ENCODE peak calls at places on chromosomes 6 and 20, in six cellular contexts. Q is brain microvascular endothelial cell; L is CD8-positive, alpha-beta memory T cell; N is ovary; O is DND-41; P is pancreas. A is an unnamed sample.
A peak's percentile ranks its signal among the peaks of the same experiment; 100 is the strongest.

GRCh38 chr20:8116067-8116811 is 15.8 kb upstream of the PLCB1 start:
- DNase-seq in N (no peak), O (no peak), Q (no peak), L (no peak), P (no peak), A (no peak)

GRCh38 chr20:8837396-8837795 is 231.5 kb upstream of the PLCB4 start:
- DNase-seq in Q (peak; percentile 44), N (no peak), L (no peak), O (no peak), P (no peak), A (no peak)

GRCh38 chr6:109623288-109623687 is 67.7 kb downstream of the AK9 start:
- DNase-seq in N (no peak), P (no peak), O (no peak), Q (no peak), L (no peak), A (no peak)

GRCh38 chr6:16136086-16136485 is 7.2 kb downstream of the MYLIP start:
- DNase-seq in L (peak; percentile 61), Q (no peak), P (no peak), O (peak; percentile 16), N (no peak), A (no peak)

GRCh38 chr20:34201531-34201930 is 39.7 kb upstream of the ASIP start:
- DNase-seq in L (no peak), N (no peak), P (no peak), Q (no peak), O (no peak), A (no peak)

GRCh38 chr20:8151371-8151770 is 19.3 kb downstream of the PLCB1 start:
- DNase-seq in P (no peak), Q (no peak), L (no peak), N (no peak), O (no peak), A (no peak)

GRCh38 chr20:43752561-43753301 is 25.9 kb upstream of the GTSF1L start:
- DNase-seq in O (no peak), P (no peak), L (no peak), Q (peak; percentile 89), N (no peak), A (no peak)

GRCh38 chr6:101146389-101146788 is 247.1 kb upstream of the GRIK2 start:
- DNase-seq in P (no peak), N (no peak), O (no peak), Q (peak; percentile 88), L (no peak), A (no peak)

GRCh38 chr6:25026723-25027122 is 91.0 kb upstream of the RIPOR2 start:
- DNase-seq in Q (no peak), L (no peak), O (no peak), N (no peak), P (no peak), A (no peak)

GRCh38 chr6:49969588-49969987 is at the start of gene DEFB113:
- DNase-seq in L (no peak), P (no peak), Q (no peak), O (no peak), N (no peak), A (no peak)

GRCh38 chr20:31630187-31630790 is 7.4 kb upstream of the COX4I2 start:
- DNase-seq in O (no peak), P (peak; percentile 57), Q (no peak), N (no peak), L (no peak), A (no peak)

GRCh38 chr20:62088258-62089127 is 22.8 kb upstream of the TAF4 start:
- DNase-seq in N (no peak), P (peak; percentile 46), O (no peak), Q (peak; percentile 93), L (no peak), A (no peak)

GRCh38 chr6:150140236-150140969 is 2.4 kb upstream of the PPP1R14C start:
- DNase-seq in Q (no peak), P (no peak), L (no peak), O (no peak), N (no peak), A (no peak)

GRCh38 chr6:30322527-30323501 is 3.9 kb upstream of the TRIM39 start:
- DNase-seq in Q (peak; percentile 22), O (no peak), P (no peak), N (no peak), L (no peak), A (no peak)

GRCh38 chr20:51084598-51084997 is 61.7 kb upstream of the KCNG1 start:
- DNase-seq in N (no peak), Q (no peak), L (no peak), O (no peak), P (no peak), A (no peak)

GRCh38 chr6:124298682-124299081 is 495.0 kb downstream of the NKAIN2 start:
- DNase-seq in Q (no peak), N (no peak), O (no peak), P (no peak), L (no peak), A (no peak)

DNA sequence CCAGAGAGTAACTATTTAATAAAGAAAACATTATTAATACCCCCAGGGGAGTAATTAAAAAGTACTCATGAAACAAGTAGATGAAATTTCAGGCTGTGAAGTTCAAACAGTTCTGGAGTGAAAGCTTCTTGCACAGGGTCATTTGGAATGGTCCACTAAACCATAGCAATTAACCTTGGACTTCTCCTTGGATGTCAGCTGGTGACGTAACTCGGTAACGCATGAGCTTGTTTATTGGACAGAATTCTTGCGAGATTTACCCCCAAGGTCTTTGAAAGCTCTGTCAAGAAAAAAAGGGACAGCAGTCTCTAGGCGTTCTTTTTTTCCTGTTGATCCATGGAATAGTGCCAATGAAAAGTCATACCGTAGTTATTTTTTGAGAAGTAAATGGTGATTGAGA is 2.2 kb downstream of the CD83 start:
- DNase-seq in N (peak; percentile 59), L (no peak), P (no peak), Q (no peak), O (no peak), A (no peak)
- H3K27ac ChIP-seq in N (no peak overlapping the region), L (no peak overlapping the region), P (no peak overlapping the region), Q (no peak overlapping the region), O (no peak overlapping the region), A (no peak overlapping the region)

GRCh38 chr6:169619650-169620049 is 82.2 kb downstream of the WDR27 start:
- DNase-seq in N (no peak), O (no peak), Q (peak; percentile 10), P (no peak), L (no peak), A (no peak)
- H3K27ac ChIP-seq in N (no peak overlapping the region), O (no peak overlapping the region), Q (peak overlapping the region; percentile 48), P (no peak overlapping the region), L (no peak overlapping the region), A (no peak overlapping the region)

DNA sequence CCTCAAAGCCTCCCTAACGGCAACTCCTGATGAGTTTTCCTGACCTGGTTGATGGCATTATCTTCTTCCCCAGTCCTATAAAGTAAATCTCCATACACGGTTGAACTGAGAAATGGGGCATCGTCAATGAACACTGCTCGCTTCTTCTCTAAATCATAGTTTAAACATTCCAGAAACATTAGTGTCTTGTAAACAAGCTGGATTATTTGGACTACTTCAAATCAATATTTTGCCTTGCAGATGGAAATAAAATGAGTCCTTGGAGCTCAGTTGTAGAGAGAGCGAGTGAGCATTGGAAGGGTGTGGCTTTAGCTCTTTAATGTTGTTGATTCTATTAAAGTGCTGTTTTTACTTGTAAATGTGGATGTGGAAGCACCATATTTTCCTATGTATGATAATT is 18.3 kb downstream of the C6orf89 start:
- DNase-seq in P (no peak), O (no peak), L (no peak), N (no peak), Q (no peak), A (no peak)
- H3K27ac ChIP-seq in P (no peak overlapping the region), O (no peak overlapping the region), L (no peak overlapping the region), N (no peak overlapping the region), Q (no peak overlapping the region), A (no peak overlapping the region)

DNA sequence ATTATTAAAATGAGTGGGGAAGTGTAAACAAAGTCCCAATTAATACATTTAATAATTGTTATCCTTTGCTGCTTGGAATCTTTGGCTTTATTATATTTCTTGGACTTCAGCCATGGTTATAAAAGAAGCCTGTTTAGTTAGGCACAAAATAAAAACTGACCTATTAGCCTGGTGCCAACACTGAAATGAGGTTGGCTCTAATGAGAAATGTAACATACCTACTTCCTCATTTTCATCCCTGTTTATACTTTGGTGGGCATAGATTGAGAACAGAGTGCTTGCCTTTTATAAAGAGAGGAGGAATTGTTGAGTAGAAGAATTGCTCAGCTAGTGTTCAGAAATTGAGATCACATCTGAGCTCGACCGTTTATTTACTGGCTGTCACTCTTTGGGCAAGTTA is 471.3 kb downstream of the UTRN start:
- DNase-seq in L (no peak), N (no peak), O (no peak), P (no peak), Q (no peak), A (no peak)
- H3K27ac ChIP-seq in L (no peak overlapping the region), N (no peak overlapping the region), O (no peak overlapping the region), P (no peak overlapping the region), Q (no peak overlapping the region), A (no peak overlapping the region)

DNA sequence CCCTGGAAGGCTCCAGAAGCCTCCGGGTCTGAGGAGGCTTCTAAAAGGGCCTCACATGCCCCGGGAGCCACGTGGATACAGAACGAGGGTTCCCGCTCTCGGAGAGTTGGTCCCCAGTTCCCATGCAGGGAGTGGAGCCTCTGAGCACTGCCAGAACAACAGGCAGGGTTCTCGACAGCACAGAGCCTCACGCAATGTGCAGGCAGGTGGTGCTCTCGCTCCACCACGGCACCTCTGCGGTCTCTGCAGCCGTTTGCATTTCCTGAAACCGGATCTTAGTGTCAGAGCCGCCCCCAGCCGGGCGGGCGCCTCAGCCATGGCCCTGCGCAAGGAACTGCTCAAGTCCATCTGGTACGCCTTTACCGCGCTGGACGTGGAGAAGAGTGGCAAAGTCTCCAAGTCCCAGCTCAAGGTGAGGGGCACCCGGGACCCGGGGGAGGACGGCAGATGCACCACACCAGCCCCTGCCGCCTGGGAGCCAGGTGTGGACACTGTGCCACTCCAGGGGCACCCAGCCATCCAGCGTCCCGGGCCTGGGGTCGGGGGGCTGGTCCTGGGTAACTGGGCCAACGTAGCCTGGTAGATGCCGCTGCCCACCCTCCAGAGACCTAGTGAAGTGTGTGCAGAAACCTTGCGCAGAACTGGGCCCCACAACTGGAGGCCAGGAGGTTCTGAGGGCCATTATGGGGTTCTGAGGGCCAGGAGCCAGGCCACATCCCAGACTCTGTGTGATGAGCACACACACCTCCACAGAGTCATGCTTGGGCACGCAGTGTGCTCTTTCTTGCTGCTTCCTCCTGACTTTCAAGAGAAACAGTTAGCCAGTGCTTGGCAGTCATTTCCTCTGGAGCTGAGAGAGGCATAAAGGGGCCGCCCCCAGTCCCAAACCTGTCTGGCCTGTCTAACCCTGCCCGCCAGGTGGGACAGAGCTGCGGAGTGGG is at the start of gene DEF6:
- DNase-seq in Q (peak; percentile 70), P (peak; percentile 90), O (peak; percentile 94), L (peak; percentile 92), N (peak; percentile 77), A (peak; percentile 56)
- H3K27ac ChIP-seq in Q (no peak within 1 kb of the TSS), P (peak within 1 kb of the TSS; percentile 50), O (peak within 1 kb of the TSS; percentile 89), L (peak within 1 kb of the TSS; percentile 86), N (peak within 1 kb of the TSS; percentile 60), A (peak within 1 kb of the TSS; percentile 74)